ENCODE peak calls at places on chromosomes 12 and 14, in five cellular contexts. U is uterus, C is kidney epithelial cell, S is brain microvascular endothelial cell, R is right lobe of liver. W is an unnamed sample.

GRCh38 chr14:36105401-36105800 is 71.1 kb downstream of the PTCSC3 start:
- DNase-seq in U (no peak), C (peak; percentile 50), S (no peak), R (no peak), W (no peak)

GRCh38 chr14:32038876-32039275 is 38.2 kb upstream of the ARHGAP5 start:
- DNase-seq in U (no peak), C (no peak), S (no peak), R (no peak), W (peak; percentile 21)

GRCh38 chr12:104725610-104726009 is 232.5 kb downstream of the SLC41A2 start:
- DNase-seq in U (no peak), C (no peak), S (no peak), R (no peak), W (no peak)

GRCh38 chr12:112124918-112125249 is 476 bp upstream of the TRAFD1 start:
- DNase-seq in U (no peak), C (no peak), S (no peak), R (no peak), W (no peak)

GRCh38 chr14:58815046-58815701 is 177.4 kb downstream of the DACT1 start:
- DNase-seq in U (no peak), C (no peak), S (peak; percentile 72), R (no peak), W (peak; percentile 74)

GRCh38 chr12:9669534-9669933 is at the start of gene CLEC2D:
- DNase-seq in U (no peak), C (no peak), S (no peak), R (no peak), W (no peak)

GRCh38 chr14:39467889-39468524 is 35.8 kb upstream of the FBXO33 start:
- DNase-seq in U (no peak), C (no peak), S (peak; percentile 57), R (no peak), W (peak; percentile 62)

GRCh38 chr14:84085493-84085892 is 1444.5 kb upstream of the FLRT2 start:
- DNase-seq in U (no peak), C (no peak), S (no peak), R (no peak), W (peak; percentile 51)

GRCh38 chr14:98269533-98269932 is 1002.5 kb downstream of the BCL11B start:
- DNase-seq in U (no peak), C (no peak), S (no peak), R (no peak), W (no peak)

GRCh38 chr12:86331012-86331411 is 74.8 kb upstream of the MGAT4C start:
- DNase-seq in U (no peak), C (no peak), S (no peak), R (no peak), W (no peak)

GRCh38 chr12:89947437-89948265 is 239.0 kb upstream of the ATP2B1 start:
- DNase-seq in U (peak; percentile 55), C (peak; percentile 69), S (peak; percentile 81), R (no peak), W (peak; percentile 93)

GRCh38 chr14:82153689-82154088 is 620.0 kb upstream of the SEL1L start:
- DNase-seq in U (no peak), C (no peak), S (no peak), R (no peak), W (no peak)

GRCh38 chr12:21697829-21698630 is 40.4 kb upstream of the LDHB start:
- DNase-seq in U (no peak), C (no peak), S (peak; percentile 7), R (no peak), W (peak; percentile 64)

GRCh38 chr12:10211975-10212622 is 578 bp upstream of the GABARAPL1 start:
- DNase-seq in U (peak; percentile 98), C (peak; percentile 100), S (peak; percentile 99), R (peak; percentile 98), W (peak; percentile 100)

GRCh38 chr12:112381421-112381897 is 772 bp downstream of the HECTD4 start:
- DNase-seq in U (no peak), C (no peak), S (no peak), R (peak; percentile 48), W (peak; percentile 13)

GRCh38 chr14:37890095-37890494 is 294.7 kb downstream of the TTC6 start:
- DNase-seq in U (no peak), C (no peak), S (no peak), R (no peak), W (peak; percentile 17)

GRCh38 chr12:96445743-96446655 is 43.4 kb upstream of the CFAP54 start:
- DNase-seq in U (peak; percentile 36), C (peak; percentile 85), S (peak; percentile 98), R (no peak), W (peak; percentile 96)

GRCh38 chr14:68167717-68168087 is 348.1 kb downstream of the RAD51B start:
- DNase-seq in U (no peak), C (no peak), S (no peak), R (no peak), W (no peak)

GRCh38 chr14:23881292-23881691 is 72.3 kb upstream of the DHRS4 start:
- DNase-seq in U (no peak), C (peak; percentile 14), S (no peak), R (no peak), W (no peak)

GRCh38 chr14:32594766-32595165 is 265.7 kb downstream of the AKAP6 start:
- DNase-seq in U (no peak), C (no peak), S (peak; percentile 56), R (no peak), W (peak; percentile 61)

GRCh38 chr12:24360907-24361306 is 411.4 kb upstream of the SOX5 start:
- DNase-seq in U (no peak), C (peak; percentile 26), S (peak; percentile 22), R (no peak), W (peak; percentile 88)

GRCh38 chr14:21068521-21069387 is 1.4 kb upstream of the ARHGEF40 start:
- DNase-seq in U (peak; percentile 75), C (no peak), S (peak; percentile 39), R (peak; percentile 60), W (peak; percentile 69)

GRCh38 chr12:98591209-98591608 is 2.3 kb upstream of the SLC25A3 start:
- DNase-seq in U (no peak), C (no peak), S (peak; percentile 10), R (no peak), W (peak; percentile 52)

GRCh38 chr14:74980746-74981661 is 21.7 kb upstream of the EIF2B2 start:
- DNase-seq in U (no peak), C (no peak), S (peak; percentile 41), R (peak; percentile 43), W (peak; percentile 89)
- H3K4me3 ChIP-seq in U (no peak overlapping the region), C (no peak overlapping the region), S (no peak overlapping the region), R (no peak overlapping the region), W (no peak overlapping the region)

DNA sequence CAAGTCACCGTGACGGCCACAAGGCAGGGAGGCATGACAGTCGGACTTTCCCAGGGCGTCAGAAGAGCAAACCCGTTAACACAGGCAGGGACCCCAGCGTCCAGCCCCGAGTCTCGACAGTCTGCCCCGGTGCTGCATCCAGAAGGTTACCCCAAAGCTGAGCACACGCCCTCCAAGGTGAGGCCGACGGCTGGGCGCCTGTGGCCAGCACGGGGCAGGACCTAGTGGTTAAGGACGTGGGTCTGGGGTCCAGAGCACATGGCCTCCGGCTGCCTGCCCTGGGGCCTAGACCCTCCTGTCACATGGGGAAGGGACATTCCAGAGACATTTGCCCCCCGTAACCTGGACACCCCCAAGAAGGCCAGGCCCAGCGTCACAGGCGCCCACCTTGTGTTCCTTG is 29.7 kb upstream of the BTBD6 start:
- DNase-seq in U (no peak), C (no peak), S (no peak), R (no peak), W (no peak)
- TF ChIP-seq CTCF in U (no peak), C (no peak), S (no peak), R (no peak), W (no peak)

GRCh38 chr14:49882826-49883694 is 9.8 kb upstream of the ARF6 start:
- DNase-seq in U (no peak), C (no peak), S (peak; percentile 55), R (no peak), W (peak; percentile 34)

GRCh38 chr14:49881296-49882006 is 11.4 kb upstream of the ARF6 start:
- DNase-seq in U (no peak), C (no peak), S (no peak), R (no peak), W (peak; percentile 33)

GRCh38 chr14:49876563-49877127 is 16.2 kb upstream of the ARF6 start:
- DNase-seq in U (no peak), C (no peak), S (no peak), R (peak; percentile 61), W (no peak)

GRCh38 chr14:49880267-49881064 is 12.4 kb upstream of the ARF6 start:
- DNase-seq in U (no peak), C (no peak), S (no peak), R (no peak), W (peak; percentile 70)

GRCh38 chr14:49879683-49880204 is 13.1 kb upstream of the ARF6 start:
- DNase-seq in U (peak; percentile 50), C (peak; percentile 31), S (peak; percentile 31), R (peak; percentile 53), W (peak; percentile 73)
- H3K4me3 ChIP-seq in U (no peak overlapping the region), C (no peak overlapping the region), S (no peak overlapping the region), R (no peak overlapping the region), W (no peak overlapping the region)

DNA sequence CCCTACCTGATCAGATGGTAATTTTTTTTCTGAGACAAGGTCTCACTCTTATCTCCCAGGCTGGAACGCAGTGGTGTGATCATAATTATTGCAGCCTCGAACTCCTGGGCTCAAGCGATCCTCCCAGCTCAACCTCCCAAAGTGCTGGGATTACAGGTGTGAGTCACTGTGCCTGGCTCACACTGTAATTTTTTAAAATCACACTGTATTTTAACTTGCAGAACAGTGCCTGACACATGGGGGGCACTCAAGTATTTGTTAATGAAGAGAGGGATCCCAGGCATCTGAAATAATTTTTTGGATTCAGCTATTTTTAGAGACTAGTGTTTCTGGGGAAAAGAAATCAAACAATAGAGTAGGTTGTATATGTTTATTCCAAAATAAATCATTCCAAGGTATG is 21.7 kb downstream of the LIMA1 start:
- DNase-seq in U (no peak), C (no peak), S (no peak), R (no peak), W (peak; percentile 36)
- TF ChIP-seq CTCF in U (no peak), C (no peak), S (no peak), R (no peak), W (peak; percentile 27)

DNA sequence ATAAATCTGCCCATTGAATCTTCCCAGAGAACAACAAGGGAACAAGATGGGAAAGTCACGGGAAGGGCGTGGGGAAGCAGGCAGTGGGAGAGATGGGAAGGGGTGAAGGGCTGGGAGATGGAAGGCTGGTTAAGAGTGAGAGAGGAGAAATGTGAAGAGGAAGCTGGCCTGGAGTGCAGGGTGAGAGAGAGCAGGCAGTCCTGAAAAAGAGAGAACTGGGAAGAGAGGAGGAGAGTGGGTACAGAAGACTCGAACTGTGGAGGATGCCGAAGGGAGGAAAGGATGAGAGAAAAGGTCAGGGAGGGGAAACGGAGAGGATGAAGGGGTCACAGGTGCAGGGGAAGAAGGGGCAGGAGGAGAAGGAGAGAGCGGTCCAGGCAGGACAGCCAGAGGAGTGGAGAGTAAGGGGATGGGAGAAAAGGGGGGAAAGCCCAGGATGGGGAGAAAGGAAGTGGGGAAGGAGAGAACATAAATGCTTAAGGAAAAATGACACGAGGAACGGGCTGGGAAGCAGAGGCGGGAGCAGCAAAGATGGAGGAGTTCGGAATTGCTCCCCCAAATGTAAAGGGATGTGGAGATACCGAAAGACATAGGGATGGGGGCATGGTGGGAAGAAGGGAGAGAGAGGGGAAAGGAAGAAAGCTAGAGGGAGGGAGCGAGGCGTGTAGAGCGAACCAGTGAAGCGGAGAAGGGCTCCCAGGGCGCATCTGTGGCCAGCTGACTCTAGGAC is 1.2 kb downstream of the PIANP start:
- DNase-seq in U (no peak), C (no peak), S (no peak), R (no peak), W (no peak)
- H3K4me3 ChIP-seq in U (peak overlapping the region; percentile 65), C (peak overlapping the region; percentile 78), S (peak overlapping the region; percentile 55), R (no peak overlapping the region), W (peak overlapping the region; percentile 51)

W was measured in choroid plexus epithelial cell.